ENCODE peak calls at places on chromosomes 7 and 10, in ten cellular contexts. T is BJ; M is glutamatergic neuron; H is progenitor cell of endocrine pancreas; B is CD8-positive, alpha-beta T cell; F is GM12864; K is astrocyte; X is GM13976; Q is SK-N-SH; N is Peyer's patch. C is an unnamed sample.

GRCh38 chr10:42867571-42867970 is 85.0 kb downstream of the BMS1 start:
- DNase-seq in T (no peak), M (no peak), H (no peak), B (no peak), F (no peak), K (no peak), X (no peak), Q (no peak), N (no peak), C (no peak)

GRCh38 chr10:58044072-58044471 is 223.6 kb downstream of the IPMK start:
- DNase-seq in T (peak; percentile 81), M (no peak), H (no peak), B (no peak), F (no peak), K (peak; percentile 92), X (no peak), Q (no peak), N (no peak), C (no peak)

GRCh38 chr7:123637203-123637602 is 18.5 kb upstream of the LMOD2 start:
- DNase-seq in T (no peak), M (no peak), H (no peak), B (no peak), F (no peak), K (no peak), X (no peak), Q (no peak), N (no peak), C (no peak)

GRCh38 chr7:121531175-121532070 is 135.3 kb upstream of the FAM3C start:
- DNase-seq in T (no peak), M (no peak), H (no peak), B (no peak), F (no peak), K (peak; percentile 72), X (no peak), Q (no peak), N (no peak), C (no peak)

GRCh38 chr7:47424523-47424922 is 157.4 kb downstream of the TNS3 start:
- DNase-seq in T (no peak), M (no peak), H (no peak), B (no peak), F (no peak), K (no peak), X (no peak), Q (no peak), N (no peak), C (no peak)

GRCh38 chr7:99099499-99100077 is 44.3 kb downstream of the SMURF1 start:
- DNase-seq in T (no peak), M (no peak), H (no peak), B (no peak), F (no peak), K (no peak), X (no peak), Q (no peak), N (no peak), C (no peak)

GRCh38 chr10:69232736-69233135 is 12.6 kb downstream of the HKDC1 start:
- DNase-seq in T (no peak), M (no peak), H (no peak), B (no peak), F (no peak), K (no peak), X (no peak), Q (no peak), N (peak; percentile 67), C (no peak)

GRCh38 chr10:71337219-71337625 is 18.2 kb downstream of the SLC29A3 start:
- DNase-seq in T (no peak), M (no peak), H (no peak), B (no peak), F (no peak), K (no peak), X (no peak), Q (no peak), N (no peak), C (no peak)

GRCh38 chr10:33010132-33011037 is 52.4 kb upstream of the ITGB1 start:
- DNase-seq in T (peak; percentile 93), M (no peak), H (no peak), B (no peak), F (no peak), K (peak; percentile 95), X (no peak), Q (peak; percentile 46), N (no peak), C (no peak)

GRCh38 chr10:110850990-110851389 is 20.7 kb upstream of the PDCD4 start:
- DNase-seq in T (no peak), M (no peak), H (no peak), B (no peak), F (no peak), K (no peak), X (no peak), Q (no peak), N (no peak), C (no peak)

GRCh38 chr10:122186822-122187810 is 84.0 kb upstream of the BTBD16 start:
- DNase-seq in T (no peak), M (no peak), H (no peak), B (no peak), F (no peak), K (no peak), X (no peak), Q (no peak), N (no peak), C (no peak)

GRCh38 chr7:93889261-93889660 is 1.3 kb downstream of the TFPI2 start:
- DNase-seq in T (no peak), M (no peak), H (no peak), B (no peak), F (no peak), K (peak; percentile 74), X (no peak), Q (no peak), N (no peak), C (no peak)

GRCh38 chr7:93894426-93894825 is 3.9 kb upstream of the TFPI2 start:
- DNase-seq in T (no peak), M (no peak), H (no peak), B (no peak), F (no peak), K (peak; percentile 27), X (no peak), Q (no peak), N (no peak), C (no peak)

GRCh38 chr7:93894966-93895650 is 4.6 kb upstream of the TFPI2 start:
- DNase-seq in T (no peak), M (no peak), H (no peak), B (no peak), F (no peak), K (peak; percentile 48), X (no peak), Q (no peak), N (no peak), C (no peak)

GRCh38 chr7:93890041-93890463 is 501 bp downstream of the TFPI2 start:
- DNase-seq in T (no peak), M (peak; percentile 48), H (peak; percentile 27), B (no peak), F (no peak), K (peak; percentile 62), X (peak; percentile 37), Q (peak; percentile 69), N (no peak), C (no peak)

GRCh38 chr7:93890464-93891068 is at the start of gene TFPI2:
- DNase-seq in T (no peak), M (peak; percentile 43), H (peak; percentile 34), B (no peak), F (peak; percentile 5), K (peak; percentile 82), X (peak; percentile 53), Q (peak; percentile 83), N (no peak), C (no peak)
- TF ChIP-seq CTCF in T (peak; percentile 13), M (no peak), H (no peak), B (no peak), F (no peak), K (no peak), X (no peak), Q (no peak), N (no peak), C (no peak)

GRCh38 chr7:30065746-30066145 is 37.5 kb downstream of the PLEKHA8 start:
- DNase-seq in T (no peak), M (no peak), H (no peak), B (no peak), F (no peak), K (no peak), X (no peak), Q (no peak), N (no peak), C (no peak)

GRCh38 chr7:30068117-30068516 is 39.9 kb downstream of the PLEKHA8 start:
- DNase-seq in T (peak; percentile 82), M (no peak), H (no peak), B (no peak), F (no peak), K (peak; percentile 91), X (no peak), Q (no peak), N (no peak), C (no peak)

GRCh38 chr7:30066697-30067096 is 38.5 kb downstream of the PLEKHA8 start:
- DNase-seq in T (no peak), M (no peak), H (no peak), B (no peak), F (no peak), K (no peak), X (no peak), Q (no peak), N (no peak), C (no peak)

GRCh38 chr7:30057741-30058140 is 29.5 kb downstream of the PLEKHA8 start:
- DNase-seq in T (no peak), M (no peak), H (no peak), B (no peak), F (no peak), K (peak; percentile 26), X (no peak), Q (no peak), N (no peak), C (no peak)

GRCh38 chr7:30062587-30062986 is 34.4 kb downstream of the PLEKHA8 start:
- DNase-seq in T (no peak), M (no peak), H (no peak), B (no peak), F (peak; percentile 10), K (no peak), X (peak; percentile 41), Q (peak; percentile 66), N (no peak), C (no peak)
- TF ChIP-seq CTCF in T (peak; percentile 66), M (peak; percentile 58), H (peak; percentile 80), B (peak; percentile 60), F (peak; percentile 63), K (peak; percentile 68), X (peak; percentile 47), Q (peak; percentile 96), N (no peak), C (peak; percentile 37)

GRCh38 chr10:131173484-131174210 is 137.9 kb downstream of the TCERG1L start:
- DNase-seq in T (no peak), M (no peak), H (peak; percentile 4), B (no peak), F (no peak), K (no peak), X (no peak), Q (no peak), N (no peak), C (no peak)
- TF ChIP-seq CTCF in T (no peak), M (no peak), H (no peak), B (no peak), F (no peak), K (no peak), X (no peak), Q (no peak), N (no peak), C (no peak)

DNA sequence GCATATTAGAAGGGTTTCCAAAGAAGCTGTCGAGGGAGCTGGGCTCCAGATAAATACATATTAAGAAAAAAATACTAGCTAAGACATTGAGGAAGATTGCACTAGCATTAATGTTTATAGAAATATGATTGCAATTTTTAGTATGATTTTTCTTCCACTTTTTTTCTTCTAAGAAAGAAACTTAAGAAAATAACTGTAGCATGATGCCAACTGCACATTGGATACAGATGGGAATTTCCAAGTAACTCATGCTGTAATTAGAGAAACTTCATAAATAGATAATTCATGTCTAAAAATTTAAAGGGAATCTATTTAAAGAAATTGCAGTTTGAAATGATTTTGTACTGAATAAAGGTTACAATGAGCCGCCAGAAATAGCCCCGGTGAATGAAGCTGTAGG is 119.4 kb downstream of the POLR1F start:
- DNase-seq in T (no peak), M (no peak), H (no peak), B (no peak), F (no peak), K (no peak), X (no peak), Q (no peak), N (no peak), C (no peak)
- TF ChIP-seq CTCF in T (no peak), M (no peak), H (no peak), B (no peak), F (no peak), K (no peak), X (no peak), Q (no peak), N (no peak), C (no peak)